ENCODE peak calls at places on chromosomes 12 and 14, in four cellular contexts. F is GM23338, U is HepG2, Q is GM12878. L is an unnamed sample.

GRCh38 chr12:12823811-12824210 is 10.7 kb downstream of the DDX47 start:
- DNase-seq in F (no peak), U (no peak), Q (no peak), L (no peak)

GRCh38 chr14:101120636-101121398 is 217.3 kb upstream of the RTL1 start:
- DNase-seq in F (no peak), U (no peak), Q (no peak), L (no peak)

GRCh38 chr14:88013750-88014349 is 8.9 kb downstream of the GPR65 start:
- DNase-seq in F (peak; percentile 83), U (peak; percentile 66), Q (no peak), L (peak; percentile 62)

GRCh38 chr12:48021485-48022179 is 17.4 kb upstream of the COL2A1 start:
- DNase-seq in F (peak; percentile 94), U (no peak), Q (no peak), L (no peak)

GRCh38 chr14:73753043-73753886 is 39.1 kb upstream of the PNMA1 start:
- DNase-seq in F (no peak), U (peak; percentile 84), Q (no peak), L (peak; percentile 92)

GRCh38 chr14:99803803-99804202 is 10.6 kb downstream of the EML1 start:
- DNase-seq in F (no peak), U (no peak), Q (no peak), L (no peak)

GRCh38 chr12:11805680-11806079 is 156.2 kb downstream of the ETV6 start:
- DNase-seq in F (no peak), U (peak; percentile 64), Q (no peak), L (no peak)

GRCh38 chr12:114817491-114818440 is 133.8 kb upstream of the TBX3 start:
- DNase-seq in F (no peak), U (no peak), Q (no peak), L (no peak)

GRCh38 chr12:96912943-96913342 is 5.9 kb downstream of the NEDD1 start:
- DNase-seq in F (no peak), U (no peak), Q (no peak), L (no peak)

GRCh38 chr14:34912966-34913365 is 37.8 kb upstream of the BAZ1A start:
- DNase-seq in F (no peak), U (no peak), Q (no peak), L (no peak)

GRCh38 chr12:7645395-7646177 is 20.1 kb downstream of the APOBEC1 start:
- DNase-seq in F (peak; percentile 79), U (peak; percentile 6), Q (no peak), L (peak; percentile 35)

GRCh38 chr14:54692261-54692861 is 125.4 kb downstream of the SAMD4A start:
- DNase-seq in F (no peak), U (no peak), Q (no peak), L (no peak)

GRCh38 chr12:79897617-79898016 is 37.3 kb downstream of the PPP1R12A start:
- DNase-seq in F (peak; percentile 50), U (peak; percentile 14), Q (no peak), L (no peak)

GRCh38 chr14:90660865-90661570 is 155.2 kb downstream of the TTC7B start:
- DNase-seq in F (peak; percentile 50), U (no peak), Q (no peak), L (no peak)

GRCh38 chr12:16583991-16584745 is 21.8 kb downstream of the LMO3 start:
- DNase-seq in F (no peak), U (no peak), Q (no peak), L (no peak)

GRCh38 chr12:356276-356988 is 32.7 kb downstream of the KDM5A start:
- DNase-seq in F (no peak), U (no peak), Q (no peak), L (no peak)

GRCh38 chr14:62667515-62667914 is 377.7 kb downstream of the KCNH5 start:
- DNase-seq in F (no peak), U (no peak), Q (no peak), L (no peak)

GRCh38 chr12:53065470-53065869 is 13.7 kb downstream of the SPRYD3 start:
- DNase-seq in F (no peak), U (no peak), Q (no peak), L (no peak)

GRCh38 chr14:54549862-54550261 is 17.1 kb upstream of the SAMD4A start:
- DNase-seq in F (peak; percentile 39), U (no peak), Q (no peak), L (no peak)

GRCh38 chr12:77893918-77894317 is 63.2 kb downstream of the NAV3 start:
- DNase-seq in F (peak; percentile 39), U (peak; percentile 17), Q (no peak), L (no peak)

GRCh38 chr12:31220633-31221565 is 105.1 kb downstream of the SINHCAF start:
- DNase-seq in F (no peak), U (no peak), Q (no peak), L (no peak)

GRCh38 chr14:29805415-29806123 is 122.1 kb downstream of the PRKD1 start:
- DNase-seq in F (no peak), U (no peak), Q (no peak), L (no peak)

GRCh38 chr14:21723431-21724045 is 49.9 kb upstream of the OR4E1 start:
- DNase-seq in F (peak; percentile 96), U (peak; percentile 60), Q (no peak), L (peak; percentile 32)

GRCh38 chr12:53217049-53217929 is 10.2 kb upstream of the ITGB7 start:
- DNase-seq in F (peak; percentile 96), U (no peak), Q (no peak), L (no peak)

GRCh38 chr12:119959435-119959834 is 29.6 kb upstream of the BICDL1 start:
- DNase-seq in F (peak; percentile 21), U (no peak), Q (no peak), L (no peak)

GRCh38 chr12:56677680-56678079 is 10.4 kb downstream of the PTGES3 start:
- DNase-seq in F (no peak), U (no peak), Q (no peak), L (no peak)

GRCh38 chr14:20652996-20653975 is 11.8 kb upstream of the OR6S1 start:
- DNase-seq in F (peak; percentile 92), U (peak; percentile 32), Q (peak; percentile 45), L (peak; percentile 27)

GRCh38 chr12:6093764-6094163 is 30.7 kb downstream of the VWF start:
- DNase-seq in F (no peak), U (no peak), Q (no peak), L (no peak)

GRCh38 chr12:49327368-49327767 is 4.3 kb downstream of the TROAP start:
- DNase-seq in F (no peak), U (no peak), Q (no peak), L (no peak)

GRCh38 chr12:59039005-59039404 is 118.7 kb upstream of the LRIG3 start:
- DNase-seq in F (no peak), U (no peak), Q (no peak), L (no peak)

GRCh38 chr12:5808956-5809355 is 136.1 kb downstream of the ANO2 start:
- DNase-seq in F (no peak), U (no peak), Q (no peak), L (no peak)

GRCh38 chr12:46998811-46999368 is 80.5 kb upstream of the PCED1B start:
- DNase-seq in F (no peak), U (no peak), Q (no peak), L (no peak)
- TF ChIP-seq REST in F (no peak), U (no peak), Q (no peak), L (no peak)

GRCh38 chr14:105023791-105024480 is 3.1 kb upstream of the CDCA4 start:
- DNase-seq in F (no peak), U (no peak), Q (no peak), L (no peak)

GRCh38 chr14:105025429-105025828 is 4.5 kb upstream of the CDCA4 start:
- DNase-seq in F (no peak), U (no peak), Q (no peak), L (no peak)

GRCh38 chr14:105026789-105027563 is 6.1 kb upstream of the CDCA4 start:
- DNase-seq in F (no peak), U (no peak), Q (no peak), L (no peak)

GRCh38 chr14:105028251-105028927 is 7.5 kb upstream of the CDCA4 start:
- DNase-seq in F (no peak), U (no peak), Q (no peak), L (no peak)

DNA sequence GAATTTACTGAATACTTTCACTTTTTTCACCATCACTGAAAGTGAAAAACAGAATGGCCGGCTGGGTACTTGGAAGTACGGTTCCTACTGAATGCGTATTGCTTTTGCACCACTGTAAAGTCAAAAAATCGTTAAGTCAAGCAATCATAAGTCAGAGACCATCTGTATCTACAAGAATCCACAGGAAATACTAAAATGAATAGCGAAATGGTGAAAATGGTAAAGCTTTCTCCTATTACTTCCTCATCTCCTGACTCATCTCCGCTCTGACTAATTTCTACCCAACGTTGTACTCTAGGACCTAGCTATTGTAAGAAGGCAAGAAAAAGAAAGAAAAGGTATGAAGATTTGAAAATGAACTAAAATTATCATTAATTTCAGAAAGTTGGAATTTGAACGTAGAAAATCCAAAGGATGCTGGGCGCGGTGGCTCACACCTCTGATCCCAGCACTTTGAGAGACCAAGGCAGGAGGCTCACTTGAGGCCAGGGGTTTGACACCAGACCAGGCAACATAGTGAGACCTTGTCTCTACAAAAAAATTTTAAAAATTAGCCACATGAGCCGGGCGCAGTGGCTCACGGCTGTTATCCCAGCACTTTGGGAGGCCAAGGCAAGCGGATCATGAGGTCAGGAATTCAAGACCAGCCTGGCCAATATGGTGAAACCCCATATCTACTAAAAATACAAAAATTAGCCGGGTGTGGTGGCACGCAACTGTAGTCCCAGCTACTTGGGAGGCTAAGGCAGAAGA is 5.3 kb upstream of the CDCA4 start:
- DNase-seq in F (no peak), U (no peak), Q (peak; percentile 81), L (no peak)
- TF ChIP-seq CREB1 in F (no peak), U (no peak), Q (peak; percentile 45), L (no peak)

GRCh38 chr14:93928184-93929047 is 1.3 kb downstream of the FAM181A start:
- DNase-seq in F (no peak), U (no peak), Q (no peak), L (no peak)
- TF ChIP-seq REST in F (peak; percentile 69), U (no peak), Q (peak; percentile 8), L (no peak)

GRCh38 chr14:56797003-56797568 is 13.2 kb downstream of the OTX2 start:
- DNase-seq in F (peak; percentile 50), U (no peak), Q (no peak), L (no peak)

GRCh38 chr14:56796259-56796658 is 14.0 kb downstream of the OTX2 start:
- DNase-seq in F (peak; percentile 78), U (no peak), Q (no peak), L (no peak)

GRCh38 chr14:56799327-56799645 is 11.0 kb downstream of the OTX2 start:
- DNase-seq in F (no peak), U (no peak), Q (no peak), L (no peak)

GRCh38 chr14:56797569-56798446 is 12.5 kb downstream of the OTX2 start:
- DNase-seq in F (peak; percentile 67), U (no peak), Q (no peak), L (no peak)

DNA sequence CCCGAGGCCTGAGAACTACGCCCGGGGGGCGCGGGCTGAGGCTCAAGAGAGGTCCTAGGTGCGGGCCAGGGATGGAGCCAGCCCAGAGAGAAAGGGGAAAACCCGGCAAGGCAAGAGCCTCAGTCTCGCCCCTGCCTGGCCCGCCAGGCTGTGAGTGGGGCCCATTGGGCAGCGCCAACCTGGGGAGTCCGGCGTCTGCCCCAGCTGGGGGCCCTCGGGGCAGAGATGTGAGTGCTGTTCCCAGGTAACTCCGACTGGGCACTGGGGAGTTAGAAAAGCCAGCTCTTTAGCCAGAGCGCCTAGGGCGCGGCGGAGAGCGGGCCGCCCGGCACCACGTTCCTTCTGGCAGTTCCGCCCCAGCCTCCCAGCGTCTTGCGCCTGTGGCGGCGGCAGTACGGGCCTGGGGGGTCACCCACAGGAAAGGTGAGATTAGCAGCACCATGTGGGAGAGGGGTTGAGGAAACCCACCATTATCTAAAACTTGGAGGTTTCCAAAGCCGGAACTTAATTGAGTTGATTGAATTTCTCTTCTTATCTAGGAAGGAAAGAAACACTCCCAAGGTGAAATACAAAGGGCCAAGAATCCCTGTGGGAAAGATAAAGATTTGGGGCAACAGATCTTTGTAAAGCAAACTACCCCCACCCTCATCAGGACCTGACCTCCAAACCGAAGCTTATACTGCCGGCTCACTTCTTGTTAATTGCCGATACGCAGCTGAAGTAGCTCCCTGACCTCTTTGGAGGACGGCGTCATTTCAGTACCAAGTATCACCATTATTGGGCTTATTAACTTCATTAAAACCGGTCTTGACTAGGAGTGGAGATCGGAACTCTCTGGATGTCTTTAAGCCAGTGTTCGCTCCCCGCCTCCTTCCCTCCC is 11.6 kb downstream of the OTX2 start:
- DNase-seq in F (peak; percentile 73), U (no peak), Q (no peak), L (no peak)
- TF ChIP-seq CREB1 in F (no peak), U (no peak), Q (no peak), L (no peak)

L was measured in K562.